ENCODE peak calls at places on chromosomes 7 and 10, in five cellular contexts. U is amniotic epithelial cell; A is WTC11; B is activated CD8-positive, alpha-beta memory T cell treated with anti-CD3 and anti-CD28 coated beads, Interleukin-2, amount 50 U/mL, for 48 hours; R is NCI-H1105 treated with DMSO at 0.1 percent for 48 hours. K is an unnamed sample.

GRCh38 chr7:36473454-36474282 is 84.0 kb downstream of the ANLN start:
- DNase-seq in U (peak), B (peak), A (peak), R (peak), K (no peak)

GRCh38 chr7:26078437-26079362 is 73.3 kb upstream of the NFE2L3 start:
- DNase-seq in U (peak), R (peak), B (peak), A (peak), K (peak)

GRCh38 chr10:118692911-118693310 is 61.9 kb downstream of the CACUL1 start:
- DNase-seq in R (no peak), U (peak), A (no peak), B (no peak), K (no peak)

GRCh38 chr7:139189357-139189756 is 41.7 kb upstream of the UBN2 start:
- DNase-seq in U (no peak), A (no peak), B (no peak), R (no peak), K (no peak)

GRCh38 chr7:24718977-24719491 is 38.2 kb downstream of the GSDME start:
- DNase-seq in R (no peak), B (no peak), A (no peak), U (no peak), K (no peak)

GRCh38 chr7:83065714-83066113 is 97.0 kb downstream of the PCLO start:
- DNase-seq in A (no peak), B (no peak), R (no peak), U (peak), K (no peak)

GRCh38 chr10:84537447-84537931 is 209.1 kb downstream of the CCSER2 start:
- DNase-seq in R (peak), B (no peak), A (peak), U (peak), K (peak)

GRCh38 chr10:123645016-123645415 is 21.1 kb upstream of the GPR26 start:
- DNase-seq in A (no peak), R (no peak), U (no peak), B (no peak), K (no peak)

GRCh38 chr7:12770227-12770975 is 83.0 kb downstream of the ARL4A start:
- DNase-seq in R (peak), B (no peak), A (no peak), U (peak), K (no peak)

GRCh38 chr10:45282061-45282460 is 33.3 kb downstream of the OR13A1 start:
- DNase-seq in R (no peak), U (no peak), A (no peak), B (no peak), K (no peak)

GRCh38 chr7:77550586-77550985 is 13.5 kb downstream of the PTPN12 start:
- DNase-seq in R (no peak), B (no peak), A (no peak), U (no peak), K (no peak)

GRCh38 chr7:85567983-85568382 is 381.1 kb upstream of the SEMA3D start:
- DNase-seq in U (no peak), A (no peak), R (no peak), B (no peak), K (no peak)

GRCh38 chr7:156475666-156476065 is 164.9 kb upstream of the RNF32 start:
- DNase-seq in R (no peak), B (no peak), A (no peak), U (no peak), K (no peak)

GRCh38 chr10:77160679-77161078 is 476.9 kb downstream of the KCNMA1 start:
- DNase-seq in U (peak), A (no peak), B (no peak), R (peak), K (no peak)